ENCODE peak calls at places on chromosomes 12 and 14, in five cellular contexts. T, R, M, S and E are unnamed samples.

GRCh38 chr12:42729532-42729895 is 140.0 kb upstream of the PRICKLE1 start:
- DNase-seq in T (no peak), S (no peak), R (no peak), M (no peak), E (no peak)

GRCh38 chr12:62910549-62911169 is 24.3 kb downstream of the PPM1H start:
- DNase-seq in M (peak), R (no peak), S (no peak), T (no peak), E (no peak)

GRCh38 chr12:75177997-75178396 is 31.6 kb downstream of the KCNC2 start:
- DNase-seq in T (no peak), M (no peak), S (no peak), R (peak), E (peak)

GRCh38 chr14:104746071-104746545 is 6.8 kb upstream of the SIVA1 start:
- DNase-seq in S (peak), T (no peak), R (no peak), M (no peak), E (no peak)

GRCh38 chr14:68247281-68247680 is 427.7 kb downstream of the RAD51B start:
- DNase-seq in S (no peak), T (no peak), M (no peak), R (no peak), E (no peak)

GRCh38 chr12:132244724-132245295 is 84.6 kb downstream of the GALNT9 start:
- DNase-seq in M (no peak), S (no peak), T (no peak), R (no peak), E (no peak)

GRCh38 chr12:78229491-78230209 is 399.0 kb downstream of the NAV3 start:
- DNase-seq in S (peak), T (peak), R (peak), M (no peak), E (peak)

GRCh38 chr12:12586879-12587675 is 24.4 kb upstream of the DUSP16 start:
- DNase-seq in R (no peak), M (no peak), T (no peak), S (no peak), E (no peak)

GRCh38 chr14:70096866-70097265 is 91.9 kb downstream of the SLC8A3 start:
- DNase-seq in T (no peak), R (peak), S (no peak), M (peak), E (peak)

GRCh38 chr12:113980054-113980453 is 13.9 kb upstream of the RBM19 start:
- DNase-seq in T (no peak), R (no peak), M (no peak), S (no peak), E (no peak)

GRCh38 chr12:113241191-113242017 is 20.1 kb downstream of the TPCN1 start:
- DNase-seq in S (no peak), R (peak), M (no peak), T (no peak), E (peak)

GRCh38 chr12:90253674-90254181 is 545.1 kb upstream of the ATP2B1 start:
- DNase-seq in R (no peak), S (peak), M (no peak), T (no peak), E (peak)

GRCh38 chr14:76313303-76313702 is 62.6 kb upstream of the ESRRB start:
- DNase-seq in R (no peak), M (no peak), T (no peak), S (no peak), E (no peak)

GRCh38 chr14:65872536-65872935 is 460.0 kb downstream of the FUT8 start:
- DNase-seq in T (no peak), M (no peak), S (no peak), R (no peak), E (no peak)

GRCh38 chr14:54572316-54572715 is 5.4 kb downstream of the SAMD4A start:
- DNase-seq in M (no peak), T (no peak), S (no peak), R (peak), E (no peak)

GRCh38 chr12:96120359-96121100 is 73.6 kb upstream of the ELK3 start:
- DNase-seq in T (no peak), R (no peak), M (no peak), S (peak), E (no peak)

GRCh38 chr12:115943630-115944391 is 333.7 kb downstream of the MED13L start:
- DNase-seq in M (no peak), S (no peak), R (peak), T (no peak), E (no peak)

GRCh38 chr14:71250791-71251190 is 343.5 kb downstream of the PCNX1 start:
- DNase-seq in S (no peak), M (no peak), R (no peak), T (no peak), E (no peak)

GRCh38 chr12:108854453-108855283 is 2.7 kb downstream of the SSH1 start:
- DNase-seq in S (peak), R (no peak), M (peak), T (no peak), E (peak)

GRCh38 chr14:36513451-36514277 is 6.4 kb downstream of the NKX2-1 start:
- DNase-seq in R (no peak), S (no peak), M (no peak), T (peak), E (no peak)

GRCh38 chr12:21296751-21297406 is 37.8 kb downstream of the SLCO1A2 start:
- DNase-seq in M (peak), T (no peak), R (no peak), S (no peak), E (peak)

GRCh38 chr12:109268896-109269295 is 40.2 kb downstream of the FOXN4 start:
- DNase-seq in M (no peak), T (no peak), S (no peak), R (no peak), E (no peak)

DNA sequence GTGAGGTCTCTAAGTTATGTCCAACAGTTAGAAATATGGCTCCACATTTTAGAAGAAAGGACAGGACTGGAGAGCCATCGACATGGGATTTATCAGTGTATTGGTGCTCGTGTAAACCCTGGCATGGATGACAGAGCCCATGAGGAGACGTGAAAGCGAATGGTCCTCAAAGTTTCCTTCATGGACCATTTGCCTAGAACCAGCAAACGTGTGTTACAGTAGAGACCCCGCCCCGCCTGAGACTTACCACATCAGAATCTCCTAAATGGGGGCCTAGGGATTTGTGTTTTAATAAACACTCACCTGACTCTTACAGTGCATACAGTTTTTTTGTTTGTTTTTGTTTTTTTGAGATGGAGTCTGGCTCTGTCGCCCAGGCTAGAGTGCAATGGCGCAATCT is 12.2 kb downstream of the EVL start:
- DNase-seq in R (no peak), T (no peak), M (no peak), S (no peak), E (no peak)
- TF ChIP-seq MAX in R (no peak), T (no peak), M (no peak), S (no peak), E (no peak)

DNA sequence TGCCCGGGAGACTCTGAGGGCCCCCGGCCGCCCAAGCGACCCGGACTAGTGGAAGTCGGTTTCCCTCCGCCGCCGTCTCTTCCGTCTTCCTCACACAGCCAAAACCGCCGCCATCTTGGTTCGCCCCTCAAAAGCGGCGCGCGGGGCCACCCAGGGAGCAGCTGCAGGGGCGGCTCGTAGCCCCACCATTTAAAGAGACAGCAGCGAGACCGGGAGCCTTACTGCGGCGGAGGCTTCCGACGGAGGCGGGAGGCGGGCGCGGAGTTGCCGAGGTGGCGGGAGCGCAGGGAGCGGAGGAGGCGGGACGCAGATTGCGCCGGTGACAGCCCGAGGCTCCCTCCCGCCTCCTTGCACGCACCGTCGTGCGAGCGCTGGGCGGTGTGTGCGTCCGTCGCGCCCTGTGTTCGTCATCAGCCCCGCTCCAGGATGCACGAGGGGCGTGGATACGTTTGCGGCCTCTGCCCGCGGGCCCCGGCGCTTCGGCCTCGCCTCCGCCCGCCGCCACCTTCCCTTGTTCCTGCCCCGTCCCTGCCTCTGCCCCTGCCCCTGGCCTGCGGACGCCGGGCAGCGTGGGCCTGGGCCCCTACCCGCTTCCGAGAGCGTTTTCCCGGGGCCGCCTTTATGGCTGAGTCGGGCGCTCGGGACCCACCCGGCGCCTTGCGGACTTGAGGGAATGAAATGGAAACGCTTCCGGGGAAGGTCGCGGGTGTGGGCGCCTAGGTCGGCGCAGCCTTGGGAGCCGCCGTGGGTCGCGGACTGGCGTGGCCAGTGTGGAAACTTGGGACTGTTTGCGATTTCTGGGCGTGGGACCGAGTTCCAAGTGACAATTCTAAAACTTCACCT is at the start of gene PPP4R3A:
- DNase-seq in M (peak), T (peak), R (peak), S (peak), E (peak)
- TF ChIP-seq POLR2A in M (peak), T (peak), R (peak), S (peak), E (peak)

DNA sequence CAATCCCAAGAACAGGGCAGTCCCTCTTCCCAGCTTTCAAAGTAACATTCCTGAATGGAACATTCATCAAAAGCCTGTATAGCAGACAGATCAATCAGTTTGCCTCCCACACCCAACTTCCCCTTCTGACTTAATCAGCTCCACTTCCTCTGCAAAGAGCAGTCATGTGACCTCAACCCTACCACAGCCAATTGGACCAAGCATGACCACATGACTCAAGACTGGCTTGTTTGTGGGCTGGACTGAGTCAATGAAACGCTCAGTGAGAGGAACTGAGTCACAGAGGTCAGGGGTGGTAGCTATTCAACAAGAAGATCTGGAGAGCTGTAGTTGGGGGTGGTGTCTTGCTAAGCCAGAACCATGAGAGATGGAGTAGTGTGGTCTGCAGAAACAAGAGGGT is 41.3 kb upstream of the TUNAR start:
- DNase-seq in R (peak), M (no peak), T (peak), S (no peak), E (no peak)
- TF ChIP-seq KDM1A in R (no peak), M (no peak), T (no peak), S (no peak), E (no peak)

GRCh38 chr12:46050805-46051204 is 60.4 kb upstream of the SCAF11 start:
- DNase-seq in S (no peak), R (no peak), M (no peak), T (no peak), E (no peak)
- TF ChIP-seq MAX in S (no peak), R (no peak), M (no peak), T (no peak), E (no peak)

GRCh38 chr12:124774054-124774461 is 89.6 kb downstream of the SCARB1 start:
- DNase-seq in M (no peak), R (no peak), T (no peak), S (no peak), E (no peak)
- TF ChIP-seq POLR2A in M (no peak), R (no peak), T (no peak), S (peak), E (no peak)